ENCODE peak calls at places on chromosomes 11 and 22, in eight cellular contexts. One of them, this sample, is unnamed.

GRCh38 chr22:29343313-29343805 is 27.9 kb upstream of the RASL10A start:
- DNase-seq in thoracic aorta: no peak
- DNase-seq in right lobe of liver: no peak
- DNase-seq in A549: no peak
- DNase-seq in transverse colon: no peak
- DNase-seq in cardiac muscle cell: peak; percentile 49
- DNase-seq in GM23248: peak; percentile 29
- DNase-seq in neural progenitor cell: peak; percentile 18
- DNase-seq in this sample: peak; percentile 41

GRCh38 chr11:17259519-17259918 is 17.0 kb upstream of the NUCB2 start:
- DNase-seq in transverse colon: no peak
- DNase-seq in GM23248: no peak
- DNase-seq in right lobe of liver: no peak
- DNase-seq in neural progenitor cell: no peak
- DNase-seq in A549: no peak
- DNase-seq in thoracic aorta: no peak
- DNase-seq in cardiac muscle cell: no peak
- DNase-seq in this sample: no peak

GRCh38 chr11:32809313-32809712 is 14.9 kb upstream of the CCDC73 start:
- DNase-seq in cardiac muscle cell: peak; percentile 81
- DNase-seq in neural progenitor cell: peak; percentile 83
- DNase-seq in transverse colon: peak; percentile 74
- DNase-seq in thoracic aorta: no peak
- DNase-seq in A549: peak; percentile 66
- DNase-seq in right lobe of liver: peak; percentile 80
- DNase-seq in GM23248: peak; percentile 79
- DNase-seq in this sample: peak; percentile 85

GRCh38 chr11:85939099-85940015 is 84.2 kb downstream of the CCDC83 start:
- DNase-seq in neural progenitor cell: no peak
- DNase-seq in GM23248: no peak
- DNase-seq in right lobe of liver: no peak
- DNase-seq in thoracic aorta: no peak
- DNase-seq in transverse colon: no peak
- DNase-seq in A549: no peak
- DNase-seq in cardiac muscle cell: no peak
- DNase-seq in this sample: no peak

GRCh38 chr11:1521382-1522080 is 35.0 kb upstream of the MOB2 start:
- DNase-seq in GM23248: no peak
- DNase-seq in cardiac muscle cell: no peak
- DNase-seq in neural progenitor cell: no peak
- DNase-seq in A549: no peak
- DNase-seq in thoracic aorta: no peak
- DNase-seq in transverse colon: peak; percentile 34
- DNase-seq in right lobe of liver: no peak
- DNase-seq in this sample: no peak

GRCh38 chr11:88310246-88310645 is 27.3 kb downstream of the CTSC start:
- DNase-seq in transverse colon: no peak
- DNase-seq in GM23248: peak; percentile 33
- DNase-seq in right lobe of liver: no peak
- DNase-seq in neural progenitor cell: no peak
- DNase-seq in cardiac muscle cell: no peak
- DNase-seq in thoracic aorta: no peak
- DNase-seq in A549: no peak
- DNase-seq in this sample: peak; percentile 16

GRCh38 chr11:46210133-46210636 is 67.3 kb upstream of the CREB3L1 start:
- DNase-seq in thoracic aorta: no peak
- DNase-seq in A549: peak; percentile 25
- DNase-seq in transverse colon: no peak
- DNase-seq in neural progenitor cell: no peak
- DNase-seq in right lobe of liver: no peak
- DNase-seq in GM23248: peak; percentile 95
- DNase-seq in cardiac muscle cell: no peak
- DNase-seq in this sample: peak; percentile 17

GRCh38 chr22:43481528-43482309 is 69.9 kb downstream of the MPPED1 start:
- DNase-seq in transverse colon: no peak
- DNase-seq in right lobe of liver: no peak
- DNase-seq in GM23248: no peak
- DNase-seq in neural progenitor cell: peak; percentile 29
- DNase-seq in A549: no peak
- DNase-seq in thoracic aorta: no peak
- DNase-seq in cardiac muscle cell: peak; percentile 10
- DNase-seq in this sample: no peak

GRCh38 chr11:130002352-130002845 is at the start of gene PRDM10:
- DNase-seq in A549: peak; percentile 77
- DNase-seq in transverse colon: peak; percentile 93
- DNase-seq in right lobe of liver: peak; percentile 96
- DNase-seq in cardiac muscle cell: peak; percentile 92
- DNase-seq in GM23248: peak; percentile 93
- DNase-seq in neural progenitor cell: peak; percentile 94
- DNase-seq in thoracic aorta: peak; percentile 70
- DNase-seq in this sample: peak; percentile 96

GRCh38 chr11:104134760-104135159 is 29.2 kb downstream of the PDGFD start:
- DNase-seq in cardiac muscle cell: no peak
- DNase-seq in A549: peak; percentile 3
- DNase-seq in right lobe of liver: no peak
- DNase-seq in GM23248: peak; percentile 63
- DNase-seq in neural progenitor cell: no peak
- DNase-seq in transverse colon: no peak
- DNase-seq in thoracic aorta: no peak
- DNase-seq in this sample: peak; percentile 54

GRCh38 chr11:9905562-9905961 is 241.7 kb downstream of the SWAP70 start:
- DNase-seq in right lobe of liver: no peak
- DNase-seq in transverse colon: no peak
- DNase-seq in thoracic aorta: no peak
- DNase-seq in A549: no peak
- DNase-seq in neural progenitor cell: no peak
- DNase-seq in cardiac muscle cell: no peak
- DNase-seq in GM23248: peak; percentile 73
- DNase-seq in this sample: no peak

DNA sequence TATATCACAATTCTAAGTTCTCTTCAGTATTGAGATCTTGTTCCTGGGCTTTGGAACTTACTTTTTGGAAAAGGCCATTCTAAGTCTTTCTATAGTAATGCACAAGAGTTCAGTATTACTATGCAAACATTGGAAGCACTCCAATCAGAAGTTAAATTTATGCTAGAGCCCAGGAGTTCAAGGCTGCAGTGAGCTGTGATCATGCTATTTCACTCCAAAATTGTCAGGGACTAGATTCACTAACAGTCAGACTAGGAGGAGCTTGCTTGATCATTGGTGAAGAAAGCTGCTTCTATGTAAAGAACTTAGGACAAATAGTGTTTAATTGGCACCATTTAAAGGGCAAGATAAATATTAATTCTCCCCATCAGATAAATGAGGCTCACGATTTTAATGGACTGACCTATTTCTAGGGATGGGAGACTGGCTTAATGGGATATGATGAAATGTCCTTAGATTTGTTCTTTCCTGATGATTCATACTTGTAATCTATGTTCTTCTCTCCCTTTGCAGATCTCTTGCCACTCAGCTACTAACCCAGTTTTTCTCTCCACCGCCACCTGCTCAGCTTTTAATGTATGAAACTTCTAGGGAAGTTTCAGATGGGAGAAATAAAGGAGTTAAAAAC is 32.6 kb upstream of the TMEM123 start:
- DNase-seq in GM23248: peak; percentile 16
- DNase-seq in transverse colon: no peak
- DNase-seq in A549: no peak
- DNase-seq in neural progenitor cell: no peak
- DNase-seq in right lobe of liver: no peak
- DNase-seq in thoracic aorta: no peak
- DNase-seq in cardiac muscle cell: no peak
- DNase-seq in this sample: peak; percentile 21
- H3K4me1 ChIP-seq in GM23248: no peaks in the 10 kb centered on the region
- H3K4me1 ChIP-seq in transverse colon: no peaks in the 10 kb centered on the region
- H3K4me1 ChIP-seq in A549: peaks cover 23% of the 10 kb centered on the region
- H3K4me1 ChIP-seq in neural progenitor cell: no peaks in the 10 kb centered on the region
- H3K4me1 ChIP-seq in right lobe of liver: no peaks in the 10 kb centered on the region
- H3K4me1 ChIP-seq in thoracic aorta: peaks cover 14% of the 10 kb centered on the region
- H3K4me1 ChIP-seq in cardiac muscle cell: no peaks in the 10 kb centered on the region
- H3K4me1 ChIP-seq in this sample: peaks cover 9% of the 10 kb centered on the region

DNA sequence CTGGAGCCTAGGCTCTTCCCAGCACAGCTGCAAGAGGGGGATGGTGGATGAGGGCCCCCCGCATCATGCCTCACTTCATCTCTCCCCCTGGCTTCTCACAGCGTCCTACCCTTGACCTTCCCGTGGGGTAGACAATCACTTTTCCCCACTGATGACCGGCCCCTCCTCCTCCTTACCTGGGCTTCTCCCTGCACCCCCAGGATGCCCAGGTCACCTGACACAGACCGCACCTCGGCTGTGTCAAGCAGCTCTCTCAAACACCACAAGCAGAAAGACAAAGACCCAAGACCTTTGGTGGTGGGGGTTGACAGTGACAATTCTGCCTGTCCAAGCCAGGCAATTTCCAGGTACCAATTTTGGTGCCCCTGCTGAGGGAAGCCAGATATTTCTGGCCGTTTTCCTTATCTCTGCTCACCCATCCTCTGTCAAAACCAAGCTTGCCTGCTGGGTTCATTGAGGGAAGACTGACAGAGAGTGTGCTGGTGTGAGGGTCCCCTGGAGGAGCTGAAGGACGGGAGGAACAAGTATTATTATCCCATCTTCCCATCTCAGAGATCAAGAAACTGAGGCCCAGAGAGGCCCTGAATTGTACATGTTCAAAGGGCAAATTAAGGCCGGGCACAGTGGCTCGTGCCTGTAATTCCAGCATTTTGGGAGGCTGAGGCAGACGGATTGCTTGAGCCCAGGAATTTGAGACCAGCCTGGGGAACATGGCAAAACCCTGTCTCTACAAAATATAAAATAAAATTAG is 8.3 kb downstream of the PLA2G6 start:
- DNase-seq in right lobe of liver: no peak
- DNase-seq in transverse colon: no peak
- DNase-seq in neural progenitor cell: no peak
- DNase-seq in GM23248: no peak
- DNase-seq in thoracic aorta: no peak
- DNase-seq in cardiac muscle cell: no peak
- DNase-seq in A549: no peak
- DNase-seq in this sample: no peak
- H3K4me1 ChIP-seq in right lobe of liver: no peaks in the 10 kb centered on the region
- H3K4me1 ChIP-seq in transverse colon: peaks cover 29% of the 10 kb centered on the region
- H3K4me1 ChIP-seq in neural progenitor cell: peaks cover 9% of the 10 kb centered on the region
- H3K4me1 ChIP-seq in GM23248: peaks cover 16% of the 10 kb centered on the region
- H3K4me1 ChIP-seq in thoracic aorta: peaks cover 37% of the 10 kb centered on the region
- H3K4me1 ChIP-seq in cardiac muscle cell: no peaks in the 10 kb centered on the region
- H3K4me1 ChIP-seq in A549: peaks cover 29% of the 10 kb centered on the region
- H3K4me1 ChIP-seq in this sample: peaks cover 20% of the 10 kb centered on the region

DNA sequence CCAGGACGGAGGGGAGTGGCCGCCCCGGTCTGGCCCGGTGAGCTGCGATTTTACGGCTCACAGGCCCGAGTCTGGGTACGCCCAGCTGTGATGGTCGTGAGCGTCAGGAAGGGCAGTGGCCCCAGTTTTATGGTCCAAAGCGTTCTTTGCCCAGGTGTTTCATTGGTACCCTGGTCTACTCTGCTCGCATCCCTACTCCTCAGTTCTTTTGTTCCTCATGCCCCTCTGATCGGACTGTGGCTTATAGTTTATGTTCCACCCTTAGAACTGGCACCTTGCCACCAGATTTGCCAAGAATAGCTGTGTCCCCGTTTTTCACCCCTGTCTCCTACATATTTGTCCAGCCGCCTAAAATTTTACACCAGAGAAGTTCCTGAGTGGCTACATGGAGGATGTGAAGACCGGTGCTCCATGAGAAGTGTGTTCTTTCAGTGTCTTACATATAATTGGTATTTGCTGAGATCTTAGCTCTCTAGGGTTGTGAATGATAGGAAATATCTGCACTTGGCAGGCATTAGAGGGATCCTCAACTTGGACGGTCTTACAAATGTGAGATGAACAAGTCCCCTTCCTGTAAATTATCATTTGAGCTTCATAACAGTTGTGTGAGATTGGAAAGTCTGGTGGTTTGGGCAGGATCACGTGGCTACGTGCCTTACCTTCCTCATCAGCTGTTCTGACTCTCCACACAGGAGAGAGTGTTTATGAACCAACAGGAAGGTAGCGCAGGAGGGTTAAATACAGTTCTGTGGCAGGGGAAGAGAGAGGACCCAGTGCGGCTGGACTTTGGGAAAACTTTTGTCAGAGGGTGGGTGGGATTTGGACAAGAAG is 1.1 kb downstream of the PANX1 start:
- DNase-seq in neural progenitor cell: peak; percentile 69
- DNase-seq in GM23248: peak; percentile 43
- DNase-seq in thoracic aorta: no peak
- DNase-seq in cardiac muscle cell: no peak
- DNase-seq in A549: no peak
- DNase-seq in transverse colon: peak; percentile 90
- DNase-seq in right lobe of liver: no peak
- DNase-seq in this sample: peak; percentile 73
- H3K4me1 ChIP-seq in neural progenitor cell: peaks cover 20% of the 10 kb centered on the region
- H3K4me1 ChIP-seq in GM23248: peaks cover 44% of the 10 kb centered on the region
- H3K4me1 ChIP-seq in thoracic aorta: peaks cover 54% of the 10 kb centered on the region
- H3K4me1 ChIP-seq in cardiac muscle cell: peaks cover 17% of the 10 kb centered on the region
- H3K4me1 ChIP-seq in A549: peaks cover 42% of the 10 kb centered on the region
- H3K4me1 ChIP-seq in transverse colon: peaks cover 34% of the 10 kb centered on the region
- H3K4me1 ChIP-seq in right lobe of liver: peaks cover 5% of the 10 kb centered on the region
- H3K4me1 ChIP-seq in this sample: peaks cover 57% of the 10 kb centered on the region

GRCh38 chr11:64371201-64371600 is 12.2 kb downstream of the RPS6KA4 start:
- DNase-seq in GM23248: no peak
- DNase-seq in transverse colon: no peak
- DNase-seq in cardiac muscle cell: no peak
- DNase-seq in thoracic aorta: no peak
- DNase-seq in A549: no peak
- DNase-seq in right lobe of liver: no peak
- DNase-seq in neural progenitor cell: no peak
- DNase-seq in this sample: no peak

GRCh38 chr11:64376071-64376470 is 17.1 kb downstream of the RPS6KA4 start:
- DNase-seq in thoracic aorta: no peak
- DNase-seq in A549: no peak
- DNase-seq in right lobe of liver: no peak
- DNase-seq in GM23248: no peak
- DNase-seq in transverse colon: no peak
- DNase-seq in neural progenitor cell: no peak
- DNase-seq in cardiac muscle cell: no peak
- DNase-seq in this sample: no peak

GRCh38 chr11:64372021-64372420 is 13.1 kb downstream of the RPS6KA4 start:
- DNase-seq in neural progenitor cell: no peak
- DNase-seq in cardiac muscle cell: no peak
- DNase-seq in thoracic aorta: no peak
- DNase-seq in transverse colon: no peak
- DNase-seq in GM23248: no peak
- DNase-seq in A549: no peak
- DNase-seq in right lobe of liver: no peak
- DNase-seq in this sample: no peak

GRCh38 chr11:64372802-64373597 is 14.0 kb downstream of the RPS6KA4 start:
- DNase-seq in transverse colon: no peak
- DNase-seq in A549: peak; percentile 88
- DNase-seq in neural progenitor cell: no peak
- DNase-seq in cardiac muscle cell: no peak
- DNase-seq in GM23248: peak; percentile 18
- DNase-seq in right lobe of liver: no peak
- DNase-seq in thoracic aorta: no peak
- DNase-seq in this sample: no peak

DNA sequence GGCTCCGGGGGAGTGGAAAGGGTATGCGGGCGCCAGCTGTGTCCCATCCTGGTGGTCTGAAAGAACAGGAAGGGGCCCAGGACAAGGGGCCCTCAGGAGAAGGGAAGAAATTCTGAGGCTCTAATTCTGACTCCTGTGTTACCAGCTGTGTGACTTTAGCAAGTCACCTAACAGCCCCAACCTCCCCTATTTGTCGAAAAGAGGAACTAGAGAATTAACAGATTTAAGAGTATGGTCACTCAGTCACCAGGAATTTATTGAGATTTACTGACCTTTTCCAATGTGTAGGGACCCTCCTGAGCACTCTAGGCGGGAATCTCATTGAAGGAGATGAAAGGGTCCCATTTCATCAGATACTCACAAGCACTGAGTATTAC is 14.6 kb downstream of the RPS6KA4 start:
- DNase-seq in transverse colon: no peak
- DNase-seq in thoracic aorta: no peak
- DNase-seq in A549: no peak
- DNase-seq in neural progenitor cell: no peak
- DNase-seq in GM23248: no peak
- DNase-seq in right lobe of liver: no peak
- DNase-seq in cardiac muscle cell: no peak
- DNase-seq in this sample: no peak
- H3K4me1 ChIP-seq in transverse colon: peaks cover 9% of the 10 kb centered on the region
- H3K4me1 ChIP-seq in thoracic aorta: peaks cover 14% of the 10 kb centered on the region
- H3K4me1 ChIP-seq in A549: no peaks in the 10 kb centered on the region
- H3K4me1 ChIP-seq in neural progenitor cell: no peaks in the 10 kb centered on the region
- H3K4me1 ChIP-seq in GM23248: peaks cover 4% of the 10 kb centered on the region
- H3K4me1 ChIP-seq in right lobe of liver: no peaks in the 10 kb centered on the region
- H3K4me1 ChIP-seq in cardiac muscle cell: no peaks in the 10 kb centered on the region
- H3K4me1 ChIP-seq in this sample: peaks cover 5% of the 10 kb centered on the region